ENCODE peak calls at places on chromosomes 7 and 10, in seven cellular contexts. X, D, Z, S, Y, U and W are unnamed samples.

GRCh38 chr7:133854739-133855138 is 272.4 kb upstream of the LRGUK start:
- DNase-seq in U (peak), Y (peak), D (no peak), S (no peak), X (no peak), Z (no peak), W (no peak)

GRCh38 chr7:151572136-151572535 is 52.4 kb upstream of the RHEB start:
- DNase-seq in Z (no peak), D (no peak), U (no peak), Y (no peak), S (no peak), X (no peak), W (no peak)

GRCh38 chr10:35780970-35781642 is 139.0 kb upstream of the FZD8 start:
- DNase-seq in S (no peak), X (no peak), Z (no peak), U (peak), D (no peak), Y (no peak), W (no peak)

GRCh38 chr10:65861249-65861648 is 1064.6 kb upstream of the LRRTM3 start:
- DNase-seq in S (no peak), U (peak), Z (no peak), D (peak), X (no peak), Y (peak), W (no peak)

GRCh38 chr10:123408660-123409059 is 254.5 kb downstream of the BUB3 start:
- DNase-seq in S (no peak), U (no peak), D (no peak), X (no peak), Y (peak), Z (no peak), W (no peak)

GRCh38 chr7:151099486-151100211 is 13.4 kb downstream of the AGAP3 start:
- DNase-seq in D (no peak), Y (no peak), U (no peak), X (no peak), Z (no peak), S (peak), W (no peak)

GRCh38 chr7:99419323-99420021 is 10.7 kb downstream of the BUD31 start:
- DNase-seq in D (no peak), Y (no peak), X (no peak), Z (no peak), S (no peak), U (no peak), W (no peak)

GRCh38 chr10:30758341-30758740 is 128.8 kb upstream of the LYZL2 start:
- DNase-seq in Y (no peak), D (no peak), S (no peak), U (no peak), Z (no peak), X (no peak), W (no peak)

GRCh38 chr7:104529567-104529966 is 201.2 kb downstream of the LHFPL3 start:
- DNase-seq in S (no peak), X (no peak), U (peak), D (no peak), Y (peak), Z (no peak), W (no peak)

GRCh38 chr10:17847586-17848296 is 38.6 kb downstream of the MRC1 start:
- DNase-seq in Z (no peak), Y (no peak), S (no peak), U (peak), D (no peak), X (no peak), W (no peak)

DNA sequence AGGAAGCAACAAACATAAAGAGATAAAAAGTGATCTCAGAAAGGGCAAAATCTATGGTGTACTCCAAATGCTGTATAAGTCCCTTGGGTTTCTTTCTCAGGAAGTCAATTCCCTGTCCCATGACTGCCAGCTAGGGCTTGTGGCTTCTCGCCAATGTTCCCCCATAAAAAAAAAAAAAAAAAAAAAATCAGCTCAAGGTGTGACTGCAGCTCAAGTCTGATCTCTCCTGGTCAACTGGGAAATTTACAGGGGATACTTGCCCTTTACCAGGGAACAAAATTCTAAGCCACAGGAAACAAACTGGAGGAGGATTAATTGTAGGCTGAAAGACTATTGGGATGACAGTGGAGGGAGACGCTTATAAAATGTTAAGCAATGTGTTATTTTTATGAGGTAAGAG is 76.0 kb downstream of the PCGF5 start:
- DNase-seq in S (no peak), X (no peak), Z (no peak), U (peak), Y (peak), D (no peak), W (no peak)
- TF ChIP-seq CTCF in S (peak), X (no peak), Z (no peak), U (peak), Y (no peak), D (no peak), W (no peak)

GRCh38 chr7:107563072-107563760 is 504 bp downstream of the COG5 start:
- DNase-seq in Z (no peak), D (peak), X (no peak), U (no peak), S (no peak), Y (no peak), W (no peak)
- TF ChIP-seq CTCF in Z (no peak), D (no peak), X (no peak), U (no peak), S (no peak), Y (no peak), W (no peak)

DNA sequence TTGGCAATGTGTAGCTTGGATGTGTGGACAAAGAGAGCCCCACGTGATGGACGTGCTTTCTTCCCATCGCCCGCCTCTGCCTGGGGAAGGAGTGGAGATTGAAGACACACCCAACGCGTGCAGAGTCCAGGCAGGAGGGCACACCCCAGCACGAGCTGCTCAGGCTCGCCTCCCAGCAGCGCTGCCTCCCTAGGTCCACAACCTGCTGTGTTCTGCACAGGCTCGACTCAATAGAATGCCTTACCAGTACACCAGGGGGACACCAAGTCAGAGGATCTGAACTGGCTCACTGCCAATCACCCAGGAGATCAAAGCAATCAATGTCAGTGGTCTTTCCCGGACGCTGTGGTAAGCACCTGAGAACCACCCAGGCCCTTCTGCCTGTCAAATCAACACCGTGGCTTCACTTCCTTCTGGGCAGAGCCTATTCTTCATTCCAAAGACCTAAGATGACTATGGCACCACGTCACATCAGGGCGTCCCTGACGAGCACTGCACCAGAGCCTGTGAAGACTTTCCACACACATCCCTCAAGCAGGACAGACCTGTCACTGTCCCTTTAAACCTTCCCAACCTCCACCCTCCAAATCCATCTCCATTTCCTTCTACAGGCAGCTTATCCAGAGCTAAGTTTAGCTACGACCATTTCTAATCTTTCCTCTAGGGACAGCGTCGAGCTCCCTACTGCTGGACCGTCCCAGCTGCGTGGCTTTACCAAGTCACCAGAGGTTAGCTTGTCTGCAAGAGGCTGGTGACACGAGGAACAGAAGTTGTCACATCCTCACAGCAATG is 72.3 kb downstream of the AMZ1 start:
- DNase-seq in D (peak), Z (peak), S (peak), Y (peak), U (peak), X (peak), W (no peak)
- TF ChIP-seq CTCF in D (peak), Z (peak), S (peak), Y (no peak), U (peak), X (no peak), W (no peak)

GRCh38 chr7:6576024-6576866 is 1.0 kb upstream of the ZDHHC4 start:
- DNase-seq in Z (no peak), D (no peak), U (no peak), S (peak), X (no peak), Y (no peak), W (no peak)
- TF ChIP-seq CTCF in Z (no peak), D (no peak), U (no peak), S (peak), X (no peak), Y (no peak), W (no peak)

GRCh38 chr10:32205666-32206065 is 141.3 kb downstream of the EPC1 start:
- DNase-seq in D (no peak), Z (no peak), U (no peak), Y (peak), S (no peak), X (no peak), W (no peak)

GRCh38 chr10:32210306-32211045 is 136.5 kb downstream of the EPC1 start:
- DNase-seq in Z (no peak), U (peak), X (no peak), Y (peak), S (no peak), D (peak), W (no peak)

GRCh38 chr10:32207544-32207943 is 139.4 kb downstream of the EPC1 start:
- DNase-seq in Z (no peak), U (peak), X (no peak), D (peak), S (peak), Y (peak), W (peak)

DNA sequence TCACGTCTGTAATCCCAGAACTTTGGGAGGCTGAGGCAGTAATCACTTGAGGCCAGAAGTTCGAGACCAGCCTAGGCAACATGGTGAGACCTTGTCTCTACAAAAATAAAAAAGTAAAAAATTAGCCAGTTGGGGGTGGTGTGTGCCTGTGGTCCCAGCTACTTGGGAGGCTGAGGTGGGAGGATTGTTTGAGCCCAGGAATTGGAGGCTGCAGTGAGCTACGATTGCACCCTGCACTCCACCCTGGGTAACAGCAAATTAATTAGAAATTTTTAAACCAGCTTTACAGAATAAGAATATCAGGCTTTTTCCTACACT is 136.0 kb downstream of the EPC1 start:
- DNase-seq in X (no peak), S (no peak), U (no peak), Y (no peak), D (no peak), Z (no peak), W (no peak)
- TF ChIP-seq CTCF in X (no peak), S (no peak), U (no peak), Y (peak), D (peak), Z (no peak), W (no peak)